ENCODE peak calls at places on chromosome 18, in seven cellular contexts. One of them, this sample, is unnamed.

GRCh38 chr18:28189400-28190239 is 12.7 kb upstream of the CDH2 start:
- DNase-seq in adrenal gland: peak; percentile 62
- DNase-seq in effector memory CD4-positive, alpha-beta T cell: no peak
- DNase-seq in osteoblast: peak; percentile 57
- DNase-seq in Caco-2: no peak
- DNase-seq in neuronal stem cell: no peak
- DNase-seq in neural progenitor cell: peak; percentile 45
- DNase-seq in this sample: peak; percentile 41

GRCh38 chr18:13175754-13176210 is 42.8 kb upstream of the LDLRAD4 start:
- DNase-seq in neural progenitor cell: no peak
- DNase-seq in effector memory CD4-positive, alpha-beta T cell: no peak
- DNase-seq in neuronal stem cell: no peak
- DNase-seq in adrenal gland: no peak
- DNase-seq in Caco-2: no peak
- DNase-seq in osteoblast: no peak
- DNase-seq in this sample: no peak

GRCh38 chr18:54222922-54223567 is 1.4 kb downstream of the MBD2 start:
- DNase-seq in Caco-2: no peak
- DNase-seq in effector memory CD4-positive, alpha-beta T cell: peak; percentile 46
- DNase-seq in neural progenitor cell: peak; percentile 16
- DNase-seq in adrenal gland: peak; percentile 9
- DNase-seq in neuronal stem cell: no peak
- DNase-seq in osteoblast: no peak
- DNase-seq in this sample: no peak

GRCh38 chr18:5237723-5238370 is 40.8 kb upstream of the AKAIN1 start:
- DNase-seq in Caco-2: peak; percentile 83
- DNase-seq in neuronal stem cell: peak; percentile 87
- DNase-seq in osteoblast: peak; percentile 94
- DNase-seq in effector memory CD4-positive, alpha-beta T cell: peak; percentile 74
- DNase-seq in adrenal gland: peak; percentile 87
- DNase-seq in neural progenitor cell: peak; percentile 92
- DNase-seq in this sample: peak; percentile 89

GRCh38 chr18:76006151-76006550 is 488.9 kb downstream of the ZNF516 start:
- DNase-seq in neural progenitor cell: no peak
- DNase-seq in osteoblast: no peak
- DNase-seq in neuronal stem cell: no peak
- DNase-seq in Caco-2: no peak
- DNase-seq in adrenal gland: no peak
- DNase-seq in effector memory CD4-positive, alpha-beta T cell: no peak
- DNase-seq in this sample: no peak

GRCh38 chr18:44938396-44939036 is 257.8 kb downstream of the SETBP1 start:
- DNase-seq in neural progenitor cell: peak; percentile 48
- DNase-seq in Caco-2: no peak
- DNase-seq in neuronal stem cell: no peak
- DNase-seq in adrenal gland: no peak
- DNase-seq in osteoblast: peak; percentile 39
- DNase-seq in effector memory CD4-positive, alpha-beta T cell: no peak
- DNase-seq in this sample: peak; percentile 30

GRCh38 chr18:33210575-33211189 is 229.8 kb downstream of the CCDC178 start:
- DNase-seq in osteoblast: no peak
- DNase-seq in neural progenitor cell: peak; percentile 65
- DNase-seq in adrenal gland: no peak
- DNase-seq in neuronal stem cell: no peak
- DNase-seq in Caco-2: no peak
- DNase-seq in effector memory CD4-positive, alpha-beta T cell: no peak
- DNase-seq in this sample: peak; percentile 4

GRCh38 chr18:30044496-30044895 is 998.0 kb downstream of the DSC3 start:
- DNase-seq in neural progenitor cell: no peak
- DNase-seq in osteoblast: no peak
- DNase-seq in adrenal gland: no peak
- DNase-seq in Caco-2: no peak
- DNase-seq in neuronal stem cell: no peak
- DNase-seq in effector memory CD4-positive, alpha-beta T cell: no peak
- DNase-seq in this sample: no peak

GRCh38 chr18:5759169-5759568 is 136.2 kb downstream of the TMEM200C start:
- DNase-seq in Caco-2: no peak
- DNase-seq in effector memory CD4-positive, alpha-beta T cell: no peak
- DNase-seq in neuronal stem cell: no peak
- DNase-seq in adrenal gland: no peak
- DNase-seq in neural progenitor cell: peak; percentile 21
- DNase-seq in osteoblast: no peak
- DNase-seq in this sample: peak; percentile 39

GRCh38 chr18:76212958-76213357 is 282.1 kb downstream of the ZNF516 start:
- DNase-seq in effector memory CD4-positive, alpha-beta T cell: no peak
- DNase-seq in neuronal stem cell: peak; percentile 20
- DNase-seq in osteoblast: no peak
- DNase-seq in neural progenitor cell: peak; percentile 60
- DNase-seq in Caco-2: no peak
- DNase-seq in adrenal gland: no peak
- DNase-seq in this sample: no peak

GRCh38 chr18:7521226-7521856 is 45.8 kb upstream of the PTPRM start:
- DNase-seq in Caco-2: no peak
- DNase-seq in neural progenitor cell: no peak
- DNase-seq in osteoblast: no peak
- DNase-seq in neuronal stem cell: no peak
- DNase-seq in adrenal gland: no peak
- DNase-seq in effector memory CD4-positive, alpha-beta T cell: no peak
- DNase-seq in this sample: peak; percentile 35

GRCh38 chr18:9712130-9712577 is 4.1 kb downstream of the RAB31 start:
- DNase-seq in Caco-2: no peak
- DNase-seq in effector memory CD4-positive, alpha-beta T cell: no peak
- DNase-seq in osteoblast: no peak
- DNase-seq in adrenal gland: no peak
- DNase-seq in neuronal stem cell: no peak
- DNase-seq in neural progenitor cell: no peak
- DNase-seq in this sample: no peak

GRCh38 chr18:52254367-52254766 is 85.6 kb upstream of the DCC start:
- DNase-seq in Caco-2: no peak
- DNase-seq in neuronal stem cell: no peak
- DNase-seq in osteoblast: no peak
- DNase-seq in neural progenitor cell: no peak
- DNase-seq in adrenal gland: no peak
- DNase-seq in effector memory CD4-positive, alpha-beta T cell: no peak
- DNase-seq in this sample: no peak

GRCh38 chr18:23356915-23357421 is 96.1 kb upstream of the RIOK3 start:
- DNase-seq in adrenal gland: no peak
- DNase-seq in neural progenitor cell: no peak
- DNase-seq in effector memory CD4-positive, alpha-beta T cell: no peak
- DNase-seq in neuronal stem cell: no peak
- DNase-seq in osteoblast: no peak
- DNase-seq in Caco-2: no peak
- DNase-seq in this sample: no peak

GRCh38 chr18:25305584-25305983 is 46.4 kb downstream of the ZNF521 start:
- DNase-seq in neuronal stem cell: no peak
- DNase-seq in adrenal gland: no peak
- DNase-seq in neural progenitor cell: no peak
- DNase-seq in Caco-2: no peak
- DNase-seq in osteoblast: no peak
- DNase-seq in effector memory CD4-positive, alpha-beta T cell: no peak
- DNase-seq in this sample: no peak

GRCh38 chr18:77101410-77102245 is 31.0 kb downstream of the MBP start:
- DNase-seq in effector memory CD4-positive, alpha-beta T cell: no peak
- DNase-seq in neural progenitor cell: no peak
- DNase-seq in Caco-2: no peak
- DNase-seq in neuronal stem cell: no peak
- DNase-seq in osteoblast: peak; percentile 94
- DNase-seq in adrenal gland: peak; percentile 72
- DNase-seq in this sample: peak; percentile 60

GRCh38 chr18:45103319-45104070 is 422.8 kb downstream of the SETBP1 start:
- DNase-seq in effector memory CD4-positive, alpha-beta T cell: no peak
- DNase-seq in neural progenitor cell: no peak
- DNase-seq in adrenal gland: no peak
- DNase-seq in osteoblast: no peak
- DNase-seq in neuronal stem cell: no peak
- DNase-seq in Caco-2: no peak
- DNase-seq in this sample: no peak

GRCh38 chr18:76098728-76099514 is 396.1 kb downstream of the ZNF516 start:
- DNase-seq in osteoblast: no peak
- DNase-seq in effector memory CD4-positive, alpha-beta T cell: no peak
- DNase-seq in Caco-2: no peak
- DNase-seq in adrenal gland: no peak
- DNase-seq in neural progenitor cell: no peak
- DNase-seq in neuronal stem cell: no peak
- DNase-seq in this sample: no peak

GRCh38 chr18:50350699-50351098 is 24.1 kb upstream of the SKA1 start:
- DNase-seq in effector memory CD4-positive, alpha-beta T cell: no peak
- DNase-seq in adrenal gland: no peak
- DNase-seq in neural progenitor cell: no peak
- DNase-seq in osteoblast: no peak
- DNase-seq in neuronal stem cell: no peak
- DNase-seq in Caco-2: no peak
- DNase-seq in this sample: no peak

GRCh38 chr18:36158261-36158867 is 28.7 kb downstream of the ELP2 start:
- DNase-seq in neuronal stem cell: no peak
- DNase-seq in osteoblast: no peak
- DNase-seq in Caco-2: no peak
- DNase-seq in effector memory CD4-positive, alpha-beta T cell: no peak
- DNase-seq in adrenal gland: no peak
- DNase-seq in neural progenitor cell: no peak
- DNase-seq in this sample: no peak
- H3K36me3 ChIP-seq in neuronal stem cell: peaks cover 23% of the 10 kb centered on the region
- H3K36me3 ChIP-seq in osteoblast: peaks cover 58% of the 10 kb centered on the region
- H3K36me3 ChIP-seq in Caco-2: no peaks in the 10 kb centered on the region
- H3K36me3 ChIP-seq in effector memory CD4-positive, alpha-beta T cell: peaks cover 76% of the 10 kb centered on the region
- H3K36me3 ChIP-seq in adrenal gland: peaks cover 69% of the 10 kb centered on the region
- H3K36me3 ChIP-seq in neural progenitor cell: peaks cover 11% of the 10 kb centered on the region
- H3K36me3 ChIP-seq in this sample: peaks cover 33% of the 10 kb centered on the region

GRCh38 chr18:58949031-58949430 is 84.4 kb downstream of the ZNF532 start:
- DNase-seq in osteoblast: no peak
- DNase-seq in neuronal stem cell: no peak
- DNase-seq in adrenal gland: no peak
- DNase-seq in effector memory CD4-positive, alpha-beta T cell: no peak
- DNase-seq in Caco-2: no peak
- DNase-seq in neural progenitor cell: no peak
- DNase-seq in this sample: no peak

GRCh38 chr18:58942486-58942885 is 77.8 kb downstream of the ZNF532 start:
- DNase-seq in neuronal stem cell: no peak
- DNase-seq in Caco-2: no peak
- DNase-seq in effector memory CD4-positive, alpha-beta T cell: no peak
- DNase-seq in neural progenitor cell: no peak
- DNase-seq in osteoblast: no peak
- DNase-seq in adrenal gland: no peak
- DNase-seq in this sample: no peak

GRCh38 chr18:58941426-58942099 is 76.9 kb downstream of the ZNF532 start:
- DNase-seq in neuronal stem cell: no peak
- DNase-seq in adrenal gland: no peak
- DNase-seq in effector memory CD4-positive, alpha-beta T cell: no peak
- DNase-seq in Caco-2: no peak
- DNase-seq in osteoblast: no peak
- DNase-seq in neural progenitor cell: no peak
- DNase-seq in this sample: no peak

GRCh38 chr18:58947136-58947732 is 82.6 kb downstream of the ZNF532 start:
- DNase-seq in adrenal gland: no peak
- DNase-seq in neuronal stem cell: no peak
- DNase-seq in effector memory CD4-positive, alpha-beta T cell: no peak
- DNase-seq in Caco-2: no peak
- DNase-seq in osteoblast: no peak
- DNase-seq in neural progenitor cell: no peak
- DNase-seq in this sample: no peak

GRCh38 chr18:58943896-58944295 is 79.2 kb downstream of the ZNF532 start:
- DNase-seq in neuronal stem cell: no peak
- DNase-seq in neural progenitor cell: no peak
- DNase-seq in adrenal gland: no peak
- DNase-seq in Caco-2: no peak
- DNase-seq in effector memory CD4-positive, alpha-beta T cell: no peak
- DNase-seq in osteoblast: no peak
- DNase-seq in this sample: no peak
- H3K4me3 ChIP-seq in neuronal stem cell: no peak overlapping the region
- H3K4me3 ChIP-seq in neural progenitor cell: no peak overlapping the region
- H3K4me3 ChIP-seq in adrenal gland: no peak overlapping the region
- H3K4me3 ChIP-seq in Caco-2: no peak overlapping the region
- H3K4me3 ChIP-seq in effector memory CD4-positive, alpha-beta T cell: no peak overlapping the region
- H3K4me3 ChIP-seq in osteoblast: no peak overlapping the region
- H3K4me3 ChIP-seq in this sample: no peak overlapping the region

DNA sequence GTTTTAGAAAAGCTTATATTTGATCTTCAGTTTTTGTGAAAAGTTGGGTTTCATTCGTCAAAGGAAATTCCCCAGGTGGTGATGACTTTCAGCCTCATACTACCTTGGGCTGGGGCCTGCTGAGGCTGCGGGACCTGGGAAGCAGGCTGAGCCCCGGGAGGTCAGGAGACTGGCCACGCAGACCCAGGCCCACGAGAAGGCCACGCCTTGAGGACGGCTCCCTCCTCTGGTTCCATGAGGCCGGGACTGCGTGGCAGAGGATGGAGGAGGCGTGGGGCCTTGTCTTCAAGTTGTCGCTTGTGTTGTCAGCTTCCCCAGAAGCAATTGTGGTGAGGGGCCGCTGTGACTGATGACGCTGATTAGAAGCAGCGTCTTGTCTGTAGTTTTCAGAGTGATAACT is 11.8 kb downstream of the CNDP2 start:
- DNase-seq in neural progenitor cell: no peak
- DNase-seq in Caco-2: no peak
- DNase-seq in effector memory CD4-positive, alpha-beta T cell: no peak
- DNase-seq in neuronal stem cell: no peak
- DNase-seq in osteoblast: no peak
- DNase-seq in adrenal gland: no peak
- DNase-seq in this sample: peak; percentile 28
- H3K36me3 ChIP-seq in neural progenitor cell: no peaks in the 10 kb centered on the region
- H3K36me3 ChIP-seq in Caco-2: peaks cover 1% of the 10 kb centered on the region
- H3K36me3 ChIP-seq in effector memory CD4-positive, alpha-beta T cell: peaks cover 84% of the 10 kb centered on the region
- H3K36me3 ChIP-seq in neuronal stem cell: peaks cover 53% of the 10 kb centered on the region
- H3K36me3 ChIP-seq in osteoblast: peaks cover 41% of the 10 kb centered on the region
- H3K36me3 ChIP-seq in adrenal gland: peaks cover 89% of the 10 kb centered on the region
- H3K36me3 ChIP-seq in this sample: peaks cover 33% of the 10 kb centered on the region

GRCh38 chr18:58438984-58439311 is 189.9 kb downstream of the ALPK2 start:
- DNase-seq in neural progenitor cell: no peak
- DNase-seq in Caco-2: no peak
- DNase-seq in neuronal stem cell: no peak
- DNase-seq in adrenal gland: no peak
- DNase-seq in osteoblast: no peak
- DNase-seq in effector memory CD4-positive, alpha-beta T cell: no peak
- DNase-seq in this sample: no peak

GRCh38 chr18:58443671-58444070 is 185.2 kb downstream of the ALPK2 start:
- DNase-seq in neural progenitor cell: peak; percentile 77
- DNase-seq in adrenal gland: no peak
- DNase-seq in osteoblast: no peak
- DNase-seq in neuronal stem cell: peak; percentile 36
- DNase-seq in effector memory CD4-positive, alpha-beta T cell: no peak
- DNase-seq in Caco-2: no peak
- DNase-seq in this sample: peak; percentile 67

DNA sequence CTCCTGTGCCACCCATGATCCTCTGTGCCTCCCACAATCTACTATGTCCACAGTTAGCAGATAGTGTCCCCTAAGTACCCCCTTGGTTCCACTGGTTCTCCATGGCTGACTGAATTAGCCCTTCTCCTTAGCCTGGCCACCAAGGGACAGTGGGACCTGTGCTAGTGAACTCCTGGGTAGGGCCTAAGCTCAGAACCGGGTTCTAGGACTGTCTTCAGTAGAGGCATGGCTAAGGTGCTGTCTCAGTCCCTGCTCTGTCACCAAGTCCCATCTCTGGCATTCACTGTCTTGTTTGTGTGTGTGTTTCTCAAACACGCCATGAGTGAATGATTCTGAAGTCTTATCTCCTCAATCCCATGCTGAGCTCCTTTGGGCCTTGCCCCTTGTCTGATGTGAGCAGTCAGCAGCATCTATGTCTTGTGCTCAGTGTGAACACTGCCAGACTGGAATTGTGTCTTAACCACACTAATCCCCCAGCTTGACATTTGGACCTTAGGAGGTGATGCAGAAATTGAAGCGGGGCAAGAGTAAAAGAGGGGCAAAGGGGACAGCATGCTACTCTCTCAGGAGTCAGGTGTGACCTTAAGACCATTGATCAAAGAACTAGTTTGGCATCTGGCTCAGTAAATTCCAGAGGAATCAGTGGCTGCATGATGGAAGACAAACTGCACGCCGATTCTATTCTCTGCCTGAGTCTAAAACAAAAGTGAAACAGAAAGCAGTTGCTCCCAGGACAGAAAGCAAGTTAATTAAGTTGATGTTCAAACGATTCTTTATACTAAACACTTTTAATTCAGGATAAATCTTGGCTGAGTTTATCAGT is 190.5 kb downstream of the ALPK2 start:
- DNase-seq in neuronal stem cell: no peak
- DNase-seq in effector memory CD4-positive, alpha-beta T cell: no peak
- DNase-seq in Caco-2: peak; percentile 49
- DNase-seq in neural progenitor cell: peak; percentile 23
- DNase-seq in osteoblast: no peak
- DNase-seq in adrenal gland: no peak
- DNase-seq in this sample: no peak
- H3K4me3 ChIP-seq in neuronal stem cell: no peak overlapping the region
- H3K4me3 ChIP-seq in effector memory CD4-positive, alpha-beta T cell: peak overlapping the region; percentile 43
- H3K4me3 ChIP-seq in Caco-2: no peak overlapping the region
- H3K4me3 ChIP-seq in neural progenitor cell: no peak overlapping the region
- H3K4me3 ChIP-seq in osteoblast: peak overlapping the region; percentile 56
- H3K4me3 ChIP-seq in adrenal gland: no peak overlapping the region
- H3K4me3 ChIP-seq in this sample: no peak overlapping the region